ENCODE peak calls at places on chromosomes 3 and 15, in four cellular contexts. One of them, this sample, is unnamed.
A peak's percentile ranks its signal among the peaks of the same experiment; 100 is the strongest.

GRCh38 chr3:167772992-167773391 is 37.5 kb downstream of the SERPINI1 start:
- DNase-seq in PC-9: no peak
- DNase-seq in neural progenitor cell: no peak
- DNase-seq in tibial artery: no peak
- DNase-seq in this sample: no peak

GRCh38 chr3:112083239-112083638 is 3.0 kb upstream of the C3orf52 start:
- DNase-seq in tibial artery: no peak
- DNase-seq in neural progenitor cell: no peak
- DNase-seq in PC-9: no peak
- DNase-seq in this sample: no peak

GRCh38 chr15:32998979-32999677 is 195.4 kb downstream of the FMN1 start:
- DNase-seq in tibial artery: peak; percentile 50
- DNase-seq in neural progenitor cell: no peak
- DNase-seq in PC-9: no peak
- DNase-seq in this sample: peak; percentile 86

GRCh38 chr3:49534581-49535495 is 19.4 kb upstream of the BSN start:
- DNase-seq in tibial artery: no peak
- DNase-seq in PC-9: no peak
- DNase-seq in neural progenitor cell: peak; percentile 94
- DNase-seq in this sample: no peak

GRCh38 chr3:157460253-157460652 is 23.6 kb downstream of the PTX3 start:
- DNase-seq in PC-9: no peak
- DNase-seq in neural progenitor cell: no peak
- DNase-seq in tibial artery: no peak
- DNase-seq in this sample: no peak

GRCh38 chr3:170058127-170058526 is 20.3 kb downstream of the GPR160 start:
- DNase-seq in PC-9: no peak
- DNase-seq in neural progenitor cell: no peak
- DNase-seq in tibial artery: no peak
- DNase-seq in this sample: no peak

GRCh38 chr3:150268426-150269321 is 139.4 kb upstream of the TSC22D2 start:
- DNase-seq in PC-9: no peak
- DNase-seq in neural progenitor cell: no peak
- DNase-seq in tibial artery: no peak
- DNase-seq in this sample: no peak

GRCh38 chr3:134067311-134068161 is 37.8 kb upstream of the SLCO2A1 start:
- DNase-seq in tibial artery: no peak
- DNase-seq in PC-9: no peak
- DNase-seq in neural progenitor cell: no peak
- DNase-seq in this sample: no peak

GRCh38 chr3:50147861-50148260 is 7.3 kb upstream of the SEMA3F start:
- DNase-seq in neural progenitor cell: no peak
- DNase-seq in tibial artery: no peak
- DNase-seq in PC-9: no peak
- DNase-seq in this sample: no peak

GRCh38 chr3:66037986-66038369 is 740 bp downstream of the MAGI1 start:
- DNase-seq in PC-9: peak; percentile 16
- DNase-seq in tibial artery: no peak
- DNase-seq in neural progenitor cell: peak; percentile 40
- DNase-seq in this sample: no peak

GRCh38 chr3:157156844-157157635 is 2.9 kb downstream of the CCNL1 start:
- DNase-seq in tibial artery: no peak
- DNase-seq in PC-9: no peak
- DNase-seq in neural progenitor cell: peak; percentile 66
- DNase-seq in this sample: no peak

GRCh38 chr3:131658115-131658514 is 155.3 kb upstream of the MRPL3 start:
- DNase-seq in tibial artery: no peak
- DNase-seq in neural progenitor cell: no peak
- DNase-seq in PC-9: peak; percentile 2
- DNase-seq in this sample: no peak

GRCh38 chr3:57545636-57546268 is 1.6 kb upstream of the DNAH12 start:
- DNase-seq in neural progenitor cell: peak; percentile 4
- DNase-seq in PC-9: no peak
- DNase-seq in tibial artery: no peak
- DNase-seq in this sample: no peak

GRCh38 chr3:57538465-57538864 is 5.7 kb downstream of the DNAH12 start:
- DNase-seq in neural progenitor cell: no peak
- DNase-seq in tibial artery: no peak
- DNase-seq in PC-9: peak; percentile 25
- DNase-seq in this sample: no peak

GRCh38 chr3:57546616-57547015 is 2.5 kb upstream of the DNAH12 start:
- DNase-seq in PC-9: no peak
- DNase-seq in tibial artery: no peak
- DNase-seq in neural progenitor cell: peak; percentile 25
- DNase-seq in this sample: no peak

DNA sequence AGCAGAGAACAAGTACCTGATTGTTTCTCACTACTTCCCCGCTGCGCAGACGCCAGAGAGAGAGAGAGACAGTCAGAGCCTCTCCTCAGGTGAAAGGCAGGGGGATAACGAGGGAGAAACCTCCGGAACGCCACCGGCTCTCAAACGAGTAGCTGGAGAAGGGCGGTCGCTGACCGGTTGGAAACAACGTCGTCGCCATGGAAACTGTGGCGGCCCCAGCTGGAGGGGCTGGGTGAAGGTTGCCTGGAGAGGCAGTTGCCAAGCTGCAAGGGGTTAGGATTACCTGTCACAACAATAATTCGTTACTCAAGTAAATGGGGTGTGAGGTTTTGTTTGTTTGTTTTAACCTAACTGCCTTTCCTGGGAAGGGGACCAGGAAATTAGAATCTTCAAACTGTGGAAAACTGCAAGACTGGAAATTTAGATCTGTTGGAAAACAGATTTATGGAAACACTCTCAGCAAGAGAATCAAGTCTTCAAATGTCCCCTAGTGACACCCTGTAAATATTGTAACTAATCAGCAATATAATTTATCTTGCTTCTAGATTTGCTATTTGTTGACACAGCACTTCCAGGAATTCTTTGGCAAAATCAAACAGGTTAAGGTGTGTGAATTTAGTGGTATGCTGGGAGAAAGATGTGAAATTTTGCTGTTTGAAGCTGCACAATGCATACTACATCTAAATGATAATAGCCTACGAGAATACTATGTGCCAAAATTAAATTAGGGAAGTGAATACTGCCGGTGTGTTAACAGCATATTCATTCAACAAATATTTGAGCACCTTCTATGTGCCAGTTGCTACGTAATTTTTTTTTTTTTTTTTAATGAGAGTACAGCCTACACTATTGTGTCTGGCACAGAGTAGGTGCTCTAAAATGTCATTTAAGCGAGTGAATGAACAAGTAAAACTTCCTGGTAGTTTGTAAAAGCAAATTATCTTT is at the start of gene DNAH12:
- DNase-seq in PC-9: peak; percentile 72
- DNase-seq in neural progenitor cell: peak; percentile 95
- DNase-seq in tibial artery: no peak
- DNase-seq in this sample: no peak
- H3K27ac ChIP-seq in PC-9: peak within 1 kb of the TSS; percentile 29
- H3K27ac ChIP-seq in neural progenitor cell: no peak within 1 kb of the TSS
- H3K27ac ChIP-seq in tibial artery: no peak within 1 kb of the TSS
- H3K27ac ChIP-seq in this sample: no peak within 1 kb of the TSS

GRCh38 chr3:127013758-127014535 is 31.0 kb downstream of the PLXNA1 start:
- DNase-seq in neural progenitor cell: no peak
- DNase-seq in PC-9: no peak
- DNase-seq in tibial artery: no peak
- DNase-seq in this sample: no peak
- H3K36me3 ChIP-seq in neural progenitor cell: no peaks in the 10 kb centered on the region
- H3K36me3 ChIP-seq in PC-9: no peaks in the 10 kb centered on the region
- H3K36me3 ChIP-seq in tibial artery: peaks cover 54% of the 10 kb centered on the region
- H3K36me3 ChIP-seq in this sample: peaks cover 33% of the 10 kb centered on the region

GRCh38 chr3:33041909-33042308 is 55.0 kb downstream of the GLB1 start:
- DNase-seq in PC-9: no peak
- DNase-seq in tibial artery: no peak
- DNase-seq in neural progenitor cell: no peak
- DNase-seq in this sample: no peak

GRCh38 chr3:33046521-33046920 is 50.4 kb downstream of the GLB1 start:
- DNase-seq in tibial artery: no peak
- DNase-seq in PC-9: no peak
- DNase-seq in neural progenitor cell: no peak
- DNase-seq in this sample: no peak

GRCh38 chr3:33042668-33043067 is 54.3 kb downstream of the GLB1 start:
- DNase-seq in neural progenitor cell: no peak
- DNase-seq in PC-9: no peak
- DNase-seq in tibial artery: no peak
- DNase-seq in this sample: no peak

GRCh38 chr3:33047842-33048834 is 48.8 kb downstream of the GLB1 start:
- DNase-seq in neural progenitor cell: no peak
- DNase-seq in PC-9: no peak
- DNase-seq in tibial artery: no peak
- DNase-seq in this sample: no peak

GRCh38 chr3:33044676-33045075 is 52.3 kb downstream of the GLB1 start:
- DNase-seq in PC-9: no peak
- DNase-seq in tibial artery: no peak
- DNase-seq in neural progenitor cell: no peak
- DNase-seq in this sample: no peak
- H3K4me1 ChIP-seq in PC-9: no peaks in the 10 kb centered on the region
- H3K4me1 ChIP-seq in tibial artery: no peaks in the 10 kb centered on the region
- H3K4me1 ChIP-seq in neural progenitor cell: no peaks in the 10 kb centered on the region
- H3K4me1 ChIP-seq in this sample: no peaks in the 10 kb centered on the region

GRCh38 chr3:101978348-101978747 is 129.0 kb downstream of the NFKBIZ start:
- DNase-seq in tibial artery: no peak
- DNase-seq in PC-9: no peak
- DNase-seq in neural progenitor cell: no peak
- DNase-seq in this sample: no peak
- H3K27ac ChIP-seq in tibial artery: no peak overlapping the region
- H3K27ac ChIP-seq in PC-9: no peak overlapping the region
- H3K27ac ChIP-seq in neural progenitor cell: no peak overlapping the region
- H3K27ac ChIP-seq in this sample: no peak overlapping the region

GRCh38 chr3:53123953-53124352 is 6.3 kb downstream of the RFT1 start:
- DNase-seq in tibial artery: no peak
- DNase-seq in PC-9: no peak
- DNase-seq in neural progenitor cell: no peak
- DNase-seq in this sample: no peak

GRCh38 chr3:53122933-53123305 is 7.3 kb downstream of the RFT1 start:
- DNase-seq in PC-9: no peak
- DNase-seq in tibial artery: no peak
- DNase-seq in neural progenitor cell: no peak
- DNase-seq in this sample: no peak

GRCh38 chr3:53123510-53123909 is 6.7 kb downstream of the RFT1 start:
- DNase-seq in tibial artery: no peak
- DNase-seq in neural progenitor cell: no peak
- DNase-seq in PC-9: no peak
- DNase-seq in this sample: no peak

GRCh38 chr3:53120336-53120735 is 9.9 kb downstream of the RFT1 start:
- DNase-seq in tibial artery: no peak
- DNase-seq in neural progenitor cell: no peak
- DNase-seq in PC-9: no peak
- DNase-seq in this sample: no peak

DNA sequence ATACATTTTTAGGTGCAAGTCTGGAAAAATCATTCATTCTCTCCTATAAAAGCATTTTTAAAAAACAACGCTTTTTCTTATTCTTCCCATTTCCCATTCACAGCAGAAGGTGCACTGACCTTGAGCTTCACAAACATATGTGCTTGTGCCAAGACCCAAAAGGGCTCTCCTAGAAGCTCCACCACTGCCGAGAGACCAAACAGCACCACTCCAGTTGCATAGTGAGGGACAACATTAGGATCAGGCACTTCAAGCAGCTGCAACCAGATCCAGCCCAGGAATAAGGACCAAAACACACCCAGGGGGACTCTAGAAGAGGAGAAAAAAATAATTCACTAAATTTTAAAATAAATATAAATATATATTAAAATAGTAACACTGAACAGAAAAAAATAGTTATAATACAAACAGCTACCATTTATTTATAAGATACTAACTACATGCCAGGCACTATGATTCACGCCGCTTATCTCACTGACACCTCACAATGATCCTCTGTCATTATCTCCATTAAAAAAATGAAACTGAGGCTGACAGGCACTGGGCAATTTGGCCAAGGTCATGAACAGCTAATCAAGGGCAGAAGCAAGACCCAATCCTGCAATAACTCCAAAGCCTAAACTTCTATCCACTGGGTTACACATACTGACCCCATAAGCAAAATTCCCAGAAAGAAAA is 7.8 kb downstream of the RFT1 start:
- DNase-seq in PC-9: no peak
- DNase-seq in tibial artery: no peak
- DNase-seq in neural progenitor cell: no peak
- DNase-seq in this sample: no peak
- H3K36me3 ChIP-seq in PC-9: peaks cover 14% of the 10 kb centered on the region
- H3K36me3 ChIP-seq in tibial artery: peaks cover 83% of the 10 kb centered on the region
- H3K36me3 ChIP-seq in neural progenitor cell: no peaks in the 10 kb centered on the region
- H3K36me3 ChIP-seq in this sample: peaks cover 62% of the 10 kb centered on the region

DNA sequence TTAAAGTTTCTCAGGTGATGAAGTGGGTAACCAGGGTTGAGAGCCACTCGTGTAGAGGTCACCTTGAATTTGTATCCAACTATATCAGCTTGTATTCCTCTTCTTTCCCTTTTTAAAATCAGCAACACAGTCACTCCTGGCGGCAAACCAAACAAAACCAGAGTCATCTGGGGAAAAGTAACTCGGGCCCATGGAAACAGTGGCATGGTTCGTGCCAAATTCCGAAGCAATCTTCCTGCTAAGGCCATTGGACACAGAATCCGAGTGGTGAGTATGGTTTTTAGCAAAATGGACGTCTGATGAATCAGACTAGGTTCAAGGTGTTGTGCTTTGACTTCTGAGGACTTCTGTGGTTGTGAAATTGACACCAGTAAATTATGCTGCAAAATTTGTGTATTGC is 3.9 kb downstream of the RPL35A start:
- DNase-seq in tibial artery: no peak
- DNase-seq in PC-9: no peak
- DNase-seq in neural progenitor cell: no peak
- DNase-seq in this sample: no peak
- H3K4me1 ChIP-seq in tibial artery: no peaks in the 10 kb centered on the region
- H3K4me1 ChIP-seq in PC-9: peaks cover 71% of the 10 kb centered on the region
- H3K4me1 ChIP-seq in neural progenitor cell: peaks cover 18% of the 10 kb centered on the region
- H3K4me1 ChIP-seq in this sample: peaks cover 50% of the 10 kb centered on the region

DNA sequence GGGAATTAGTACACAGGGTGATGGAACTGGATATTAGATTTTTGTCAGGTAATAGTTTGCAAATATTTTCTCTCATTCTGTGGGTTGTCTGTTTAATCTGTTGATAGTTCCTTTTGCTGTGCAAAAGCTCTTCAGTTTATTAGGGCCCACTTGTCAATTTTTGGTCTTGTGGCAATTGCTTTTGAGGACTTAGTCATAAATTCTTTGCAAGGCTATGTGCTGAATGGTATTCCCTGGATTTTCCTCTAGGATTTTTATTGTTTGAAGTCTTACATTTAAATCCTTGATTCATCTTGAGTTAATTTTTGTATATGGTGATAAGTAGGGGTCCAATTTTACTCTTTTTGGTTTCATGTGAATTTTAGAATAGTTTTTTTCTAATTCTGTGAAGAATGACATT is 111.3 kb downstream of the ARRDC4 start:
- DNase-seq in neural progenitor cell: no peak
- DNase-seq in PC-9: no peak
- DNase-seq in tibial artery: no peak
- DNase-seq in this sample: no peak
- H3K27ac ChIP-seq in neural progenitor cell: no peak overlapping the region
- H3K27ac ChIP-seq in PC-9: no peak overlapping the region
- H3K27ac ChIP-seq in tibial artery: no peak overlapping the region
- H3K27ac ChIP-seq in this sample: no peak overlapping the region

This sample was measured in sigmoid colon.